ENCODE peak calls at places on chromosomes 3 and 15, in four cellular contexts. G is GM12878, J is H1, I is HepG2. M is an unnamed sample.

GRCh38 chr15:77819841-77820728 is 187.4 kb upstream of the LINGO1 start:
- DNase-seq in G (no peak), J (peak; percentile 80), I (peak; percentile 14), M (no peak)

GRCh38 chr3:24500806-24501205 is 6.2 kb upstream of the THRB start:
- DNase-seq in I (no peak), J (no peak), G (no peak), M (no peak)

GRCh38 chr3:9732080-9732752 is 681 bp downstream of the BRPF1 start:
- DNase-seq in I (no peak), J (peak; percentile 54), G (no peak), M (no peak)

GRCh38 chr3:102225407-102226132 is 209.2 kb upstream of the ZPLD1 start:
- DNase-seq in G (peak; percentile 42), J (no peak), I (peak; percentile 41), M (no peak)

GRCh38 chr3:56890448-56891083 is 88.8 kb upstream of the ARHGEF3 start:
- DNase-seq in I (no peak), G (no peak), J (no peak), M (no peak)

GRCh38 chr3:177932750-177933660 is 603.2 kb upstream of the KCNMB2 start:
- DNase-seq in J (no peak), I (no peak), G (no peak), M (no peak)

GRCh38 chr15:59814409-59814808 is 125.3 kb upstream of the BNIP2 start:
- DNase-seq in I (no peak), G (no peak), J (no peak), M (no peak)

GRCh38 chr3:184526158-184526483 is 35.5 kb upstream of the EPHB3 start:
- DNase-seq in J (no peak), G (no peak), I (no peak), M (peak; percentile 64)

GRCh38 chr15:43218908-43219706 is 1.7 kb downstream of the EPB42 start:
- DNase-seq in G (no peak), J (peak; percentile 77), I (no peak), M (no peak)

GRCh38 chr15:78691873-78692421 is 50.9 kb upstream of the CHRNB4 start:
- DNase-seq in I (no peak), J (no peak), G (no peak), M (no peak)

GRCh38 chr15:25508369-25509002 is 69.7 kb upstream of the UBE3A start:
- DNase-seq in G (no peak), I (peak; percentile 7), J (no peak), M (no peak)

GRCh38 chr15:99306694-99307338 is 55.5 kb downstream of the LRRC28 start:
- DNase-seq in I (peak; percentile 50), J (no peak), G (no peak), M (no peak)

GRCh38 chr3:51434746-51435323 is 43.8 kb downstream of the RBM15B start:
- DNase-seq in I (peak; percentile 48), J (peak; percentile 54), G (peak; percentile 5), M (peak; percentile 49)

GRCh38 chr15:29270976-29271375 is 1.4 kb upstream of the NSMCE3 start:
- DNase-seq in I (no peak), J (no peak), G (no peak), M (no peak)

GRCh38 chr15:33960160-33960559 is 8.1 kb upstream of the CHRM5 start:
- DNase-seq in J (no peak), G (no peak), I (no peak), M (no peak)

GRCh38 chr15:69217381-69217780 is 56.9 kb downstream of the GLCE start:
- DNase-seq in I (no peak), J (no peak), G (no peak), M (no peak)

GRCh38 chr3:170813261-170813660 is 56.7 kb downstream of the RPL22L1 start:
- DNase-seq in J (no peak), I (no peak), G (no peak), M (no peak)

GRCh38 chr3:170815340-170815739 is 54.7 kb downstream of the RPL22L1 start:
- DNase-seq in J (peak; percentile 69), G (no peak), I (peak; percentile 7), M (no peak)

GRCh38 chr3:170816341-170816740 is 53.7 kb downstream of the RPL22L1 start:
- DNase-seq in G (no peak), J (no peak), I (no peak), M (no peak)

GRCh38 chr3:170814822-170815221 is 55.2 kb downstream of the RPL22L1 start:
- DNase-seq in G (no peak), I (no peak), J (no peak), M (no peak)

GRCh38 chr3:170815930-170816329 is 54.1 kb downstream of the RPL22L1 start:
- DNase-seq in J (no peak), I (no peak), G (no peak), M (no peak)
- TF ChIP-seq ZNF274 in J (no peak), I (no peak), G (no peak), M (no peak)

DNA sequence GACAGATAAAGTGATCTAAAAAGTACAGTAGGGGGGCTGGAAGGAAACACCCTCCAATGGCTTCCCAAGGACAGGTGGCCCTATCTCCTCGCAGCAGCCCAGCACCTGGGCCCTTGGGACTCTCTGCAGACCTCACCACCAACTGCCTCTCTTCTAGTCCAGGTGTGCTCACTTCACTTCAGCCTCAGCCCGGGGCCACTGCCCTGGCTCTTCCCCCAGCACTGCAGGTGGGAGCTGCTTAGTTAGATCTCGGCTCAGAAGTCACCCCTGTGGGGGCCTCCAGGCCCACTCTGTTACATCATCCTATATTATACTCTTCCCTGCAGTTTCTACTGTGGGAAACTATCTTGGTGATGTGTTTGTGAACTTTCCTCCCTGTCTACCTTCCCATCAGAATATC is 2.0 kb downstream of the KLF15 start:
- DNase-seq in I (no peak), G (no peak), J (no peak), M (no peak)
- TF ChIP-seq SUZ12 in I (no peak), G (no peak), J (no peak), M (no peak)

DNA sequence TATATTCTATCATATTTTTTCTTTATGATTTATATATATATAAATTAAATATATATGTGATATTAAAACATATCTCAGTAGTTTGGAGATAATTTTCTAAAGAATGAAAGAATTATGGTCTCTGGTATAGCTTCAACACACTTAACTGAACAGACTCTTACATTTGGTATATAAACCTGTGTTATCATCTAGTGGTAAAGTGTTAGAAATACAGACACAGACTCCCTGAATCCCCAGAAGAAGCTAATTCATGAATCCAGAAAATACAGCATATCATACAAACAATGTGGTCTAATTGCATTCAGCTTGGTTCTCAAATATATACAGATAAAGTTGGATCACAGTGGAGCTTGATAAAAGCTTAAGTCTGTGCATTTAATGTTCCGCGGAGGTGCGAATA is 1100.4 kb downstream of the ROBO2 start:
- DNase-seq in J (no peak), G (no peak), I (no peak), M (no peak)
- TF ChIP-seq ZNF274 in J (no peak), G (no peak), I (no peak), M (no peak)

GRCh38 chr15:48601095-48601494 is 44.4 kb downstream of the FBN1 start:
- DNase-seq in I (no peak), G (no peak), J (no peak), M (no peak)

GRCh38 chr15:48603123-48603500 is 42.4 kb downstream of the FBN1 start:
- DNase-seq in I (no peak), J (no peak), G (no peak), M (no peak)

GRCh38 chr15:48602358-48603122 is 43.0 kb downstream of the FBN1 start:
- DNase-seq in J (no peak), G (no peak), I (no peak), M (no peak)

GRCh38 chr15:48604567-48604966 is 40.9 kb downstream of the FBN1 start:
- DNase-seq in G (no peak), I (no peak), J (no peak), M (no peak)

DNA sequence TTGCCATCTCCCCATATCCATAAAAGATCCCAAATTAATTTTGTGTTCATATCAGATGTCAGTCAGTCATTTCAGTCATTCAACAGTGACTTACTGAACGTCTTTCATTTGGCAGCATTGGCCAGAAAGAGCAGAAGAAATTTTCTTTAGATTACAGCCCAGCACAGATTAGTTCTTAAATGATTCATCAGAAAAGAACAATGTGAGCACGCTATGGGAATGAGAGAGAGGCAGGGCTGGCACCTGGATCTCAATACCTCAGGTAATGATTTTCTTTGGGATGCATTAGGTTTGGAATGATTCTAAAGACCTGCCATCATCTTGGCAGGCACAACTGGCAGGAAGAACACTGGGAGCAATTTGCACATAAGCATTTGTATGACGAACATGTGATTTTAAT is 41.6 kb downstream of the FBN1 start:
- DNase-seq in J (no peak), G (no peak), I (no peak), M (no peak)
- TF ChIP-seq SUZ12 in J (no peak), G (no peak), I (no peak), M (no peak)

DNA sequence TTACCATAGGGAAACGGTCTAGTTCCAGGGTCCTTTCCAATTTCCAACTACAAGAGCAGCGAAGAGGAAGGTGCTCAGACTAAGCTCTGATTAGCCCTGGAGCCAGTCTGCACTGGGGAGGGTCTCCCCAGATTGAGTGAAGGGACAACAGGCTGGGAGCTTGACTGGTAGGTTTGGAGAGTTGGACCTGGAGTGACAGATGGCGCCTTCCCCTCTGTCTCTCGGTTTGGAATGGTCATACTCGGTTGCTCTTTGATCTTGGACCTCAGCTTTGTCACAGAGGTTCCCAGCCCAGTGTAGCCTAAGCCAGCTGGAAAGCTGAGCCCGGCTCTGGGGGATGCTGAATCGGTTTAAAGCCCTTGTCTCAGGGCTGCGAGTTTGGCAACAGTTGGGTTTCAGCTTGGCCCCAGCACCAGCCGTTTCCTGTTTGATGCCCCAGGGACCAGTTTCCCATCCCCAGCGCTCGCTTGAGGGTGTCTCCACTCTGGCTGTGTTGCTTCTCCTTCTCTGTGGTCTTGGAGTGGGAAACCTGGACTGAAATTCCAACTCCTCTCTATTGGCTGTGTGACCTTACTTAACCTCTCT is 53.1 kb upstream of the ULK4 start:
- DNase-seq in J (no peak), G (no peak), I (peak; percentile 85), M (no peak)
- TF ChIP-seq ZNF274 in J (no peak), G (no peak), I (no peak), M (no peak)

DNA sequence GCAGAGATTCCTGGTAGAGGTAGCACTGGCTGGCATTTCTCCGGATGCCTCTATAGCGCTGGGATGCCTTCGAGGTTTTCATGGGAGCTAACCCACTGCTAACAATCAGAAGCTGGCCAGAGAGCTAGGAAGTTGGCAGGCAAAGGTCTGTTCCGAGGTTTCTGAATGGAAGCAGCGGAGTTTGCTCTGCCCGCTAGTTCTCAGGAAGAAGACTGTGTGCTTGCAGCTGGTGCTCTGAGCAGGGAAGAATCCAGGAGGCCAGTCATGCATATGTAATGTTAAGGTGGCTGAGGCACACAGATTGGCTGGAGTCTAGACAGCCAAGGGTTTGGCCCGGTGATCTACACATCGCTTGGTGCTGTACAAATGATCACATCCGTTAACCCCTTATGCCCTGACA is at the start of gene TMC3:
- DNase-seq in I (no peak), G (no peak), J (no peak), M (no peak)
- TF ChIP-seq SUZ12 in I (no peak), G (no peak), J (no peak), M (no peak)

DNA sequence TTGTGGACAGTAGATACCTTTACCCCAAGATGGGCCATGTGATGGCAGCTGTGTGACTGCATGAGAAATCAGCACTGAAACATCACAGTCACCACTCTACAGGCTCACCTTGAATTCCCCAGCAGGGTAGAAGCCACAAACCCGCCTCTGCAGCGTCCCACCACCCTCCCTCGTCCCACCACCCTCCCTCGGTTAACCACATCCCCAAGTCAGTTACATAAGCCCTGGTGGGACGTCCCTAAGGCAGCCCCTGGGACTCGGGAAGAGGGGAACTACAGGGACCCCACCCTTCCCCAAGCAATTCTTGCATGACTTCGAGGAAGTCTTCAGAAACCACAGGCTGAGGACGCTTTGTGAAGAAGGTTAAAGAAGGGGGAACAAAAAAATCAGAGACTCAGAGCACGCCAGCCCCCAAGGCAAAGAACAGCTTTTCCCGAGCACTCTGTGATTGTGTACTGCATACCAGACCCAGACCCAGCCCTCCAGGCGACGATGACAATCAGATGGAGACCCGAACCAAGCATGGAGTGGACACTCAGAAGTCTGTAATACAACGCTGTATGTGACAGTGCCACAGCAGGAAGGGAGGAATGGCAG is 60.5 kb downstream of the SH3BP5 start:
- DNase-seq in G (peak; percentile 90), I (no peak), J (no peak), M (no peak)
- TF ChIP-seq ZNF274 in G (no peak), I (no peak), J (no peak), M (no peak)

M was measured in NT2/D1.